ENCODE peak calls at places on chromosomes 16 and 17, in eight cellular contexts. Y is mucosa of descending colon; T is lung; R is endodermal cell; Z is A549; J is thoracic aorta; D is progenitor cell of endocrine pancreas; O is CD4-positive, alpha-beta T cell. S is an unnamed sample.

GRCh38 chr17:64491034-64491860 is 5.6 kb downstream of the POLG2 start:
- DNase-seq in Y (peak; percentile 52), T (peak; percentile 39), R (peak; percentile 80), Z (peak; percentile 70), J (no peak), D (no peak), O (peak; percentile 36), S (no peak)

GRCh38 chr16:84648595-84649510 is 542 bp downstream of the KLHL36 start:
- DNase-seq in Y (peak; percentile 71), T (peak; percentile 45), R (peak; percentile 78), Z (no peak), J (no peak), D (peak; percentile 46), O (peak; percentile 35), S (no peak)

GRCh38 chr17:9768381-9768934 is 22.9 kb downstream of the DHRS7C start:
- DNase-seq in Y (peak; percentile 11), T (no peak), R (peak; percentile 65), Z (peak; percentile 60), J (no peak), D (no peak), O (no peak), S (no peak)

GRCh38 chr17:17300624-17301568 is 2.3 kb upstream of the NT5M start:
- DNase-seq in Y (peak; percentile 42), T (no peak), R (peak; percentile 99), Z (peak; percentile 95), J (no peak), D (peak; percentile 51), O (peak; percentile 42), S (no peak)

GRCh38 chr17:76266244-76266938 is 1.2 kb downstream of the UBALD2 start:
- DNase-seq in Y (peak; percentile 64), T (no peak), R (no peak), Z (no peak), J (no peak), D (no peak), O (peak; percentile 43), S (no peak)

GRCh38 chr16:67394271-67395104 is 1.2 kb upstream of the TPPP3 start:
- DNase-seq in Y (no peak), T (no peak), R (peak; percentile 71), Z (no peak), J (no peak), D (no peak), O (no peak), S (no peak)

GRCh38 chr17:75517277-75517865 is 1.0 kb downstream of the TSEN54 start:
- DNase-seq in Y (peak; percentile 71), T (no peak), R (peak; percentile 83), Z (no peak), J (no peak), D (no peak), O (no peak), S (no peak)

GRCh38 chr17:45648642-45649041 is 135.5 kb upstream of the CRHR1 start:
- DNase-seq in Y (no peak), T (no peak), R (peak; percentile 92), Z (no peak), J (no peak), D (no peak), O (no peak), S (no peak)

GRCh38 chr17:77164483-77165030 is 23.8 kb downstream of the SEC14L1 start:
- DNase-seq in Y (no peak), T (no peak), R (no peak), Z (no peak), J (no peak), D (no peak), O (no peak), S (no peak)

GRCh38 chr16:71360378-71360777 is 1.9 kb downstream of the CALB2 start:
- DNase-seq in Y (no peak), T (no peak), R (no peak), Z (peak; percentile 80), J (no peak), D (no peak), O (no peak), S (peak; percentile 52)

GRCh38 chr16:56910654-56911539 is 21.0 kb upstream of the HERPUD1 start:
- DNase-seq in Y (no peak), T (peak; percentile 35), R (no peak), Z (no peak), J (no peak), D (no peak), O (no peak), S (no peak)

GRCh38 chr17:48825446-48826381 is 5.1 kb upstream of the CALCOCO2 start:
- DNase-seq in Y (no peak), T (no peak), R (no peak), Z (no peak), J (no peak), D (no peak), O (no peak), S (no peak)

GRCh38 chr16:9469512-9469911 is 378.1 kb downstream of the HAPSTR1 start:
- DNase-seq in Y (no peak), T (no peak), R (no peak), Z (peak; percentile 37), J (no peak), D (no peak), O (no peak), S (no peak)

GRCh38 chr16:80198265-80198994 is 342.4 kb upstream of the DYNLRB2 start:
- DNase-seq in Y (no peak), T (no peak), R (peak; percentile 74), Z (peak; percentile 60), J (no peak), D (no peak), O (no peak), S (no peak)

GRCh38 chr16:57594531-57595031 is 33.8 kb upstream of the ADGRG1 start:
- DNase-seq in Y (no peak), T (no peak), R (no peak), Z (no peak), J (no peak), D (no peak), O (no peak), S (no peak)

GRCh38 chr16:30527635-30528178 is 1.3 kb upstream of the ZNF768 start:
- DNase-seq in Y (peak; percentile 56), T (no peak), R (no peak), Z (no peak), J (no peak), D (no peak), O (no peak), S (peak; percentile 79)

GRCh38 chr17:69223809-69224208 is 4.8 kb downstream of the ABCA10 start:
- DNase-seq in Y (no peak), T (no peak), R (no peak), Z (no peak), J (no peak), D (no peak), O (no peak), S (no peak)

GRCh38 chr16:1884155-1884760 is 12.3 kb upstream of the MEIOB start:
- DNase-seq in Y (peak; percentile 83), T (no peak), R (no peak), Z (peak; percentile 71), J (no peak), D (no peak), O (no peak), S (no peak)

GRCh38 chr17:67680445-67681224 is 37.1 kb upstream of the NOL11 start:
- DNase-seq in Y (no peak), T (no peak), R (no peak), Z (no peak), J (no peak), D (no peak), O (no peak), S (no peak)

GRCh38 chr16:7405166-7405565 is 72.5 kb downstream of the RBFOX1 start:
- DNase-seq in Y (peak; percentile 7), T (peak; percentile 39), R (peak; percentile 83), Z (peak; percentile 8), J (no peak), D (peak; percentile 26), O (no peak), S (no peak)

DNA sequence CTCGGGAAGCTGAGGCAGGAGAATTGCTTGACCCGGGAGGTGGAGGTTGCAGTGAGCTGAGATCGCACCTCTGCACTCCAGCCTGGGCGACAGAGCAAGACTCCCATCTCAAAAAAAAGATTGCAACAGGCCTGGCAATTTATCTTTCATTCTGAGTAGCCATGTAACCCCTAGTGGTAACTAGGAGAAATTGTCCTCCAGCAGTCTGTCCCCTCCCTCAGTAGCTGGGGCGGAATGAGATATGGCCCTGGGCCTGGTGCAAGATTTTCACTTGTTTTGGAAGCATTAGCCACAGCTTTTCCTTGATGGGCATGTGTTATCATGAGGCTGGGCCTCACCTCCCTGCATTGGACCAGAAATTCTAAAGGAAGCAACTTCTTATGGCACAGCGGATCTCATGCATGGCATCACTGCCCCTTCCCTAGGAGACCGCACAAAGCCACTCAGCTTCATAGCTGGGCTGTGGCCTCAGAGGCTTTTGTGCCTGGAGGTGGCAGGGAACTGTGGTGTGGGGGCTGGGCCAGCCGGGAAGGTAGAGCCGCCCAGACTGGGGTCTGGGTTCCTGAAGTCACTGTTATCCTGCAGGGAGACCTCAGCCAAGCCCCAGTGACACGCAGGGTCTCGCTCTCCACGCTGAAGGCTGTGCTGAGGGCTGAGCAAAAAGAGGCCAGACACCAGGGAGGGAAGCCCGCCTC is 13.4 kb downstream of the NATD1 start:
- DNase-seq in Y (no peak), T (no peak), R (peak; percentile 87), Z (peak; percentile 47), J (no peak), D (no peak), O (no peak), S (no peak)
- TF ChIP-seq CTCF in Y (no peak), T (no peak), R (peak; percentile 77), Z (peak; percentile 40), J (peak; percentile 42), D (peak; percentile 61), O (peak; percentile 23), S (no peak)

GRCh38 chr16:12025926-12026325 is 49.4 kb downstream of the SNX29 start:
- DNase-seq in Y (no peak), T (no peak), R (no peak), Z (no peak), J (no peak), D (no peak), O (no peak), S (no peak)
- TF ChIP-seq CTCF in Y (no peak), T (no peak), R (no peak), Z (no peak), J (no peak), D (no peak), O (no peak), S (no peak)

GRCh38 chr16:54633943-54634362 is 296.7 kb upstream of the IRX5 start:
- DNase-seq in Y (no peak), T (peak; percentile 48), R (peak; percentile 75), Z (peak; percentile 51), J (peak; percentile 35), D (no peak), O (no peak), S (no peak)
- TF ChIP-seq CTCF in Y (no peak), T (no peak), R (peak; percentile 92), Z (peak; percentile 32), J (peak; percentile 79), D (peak; percentile 52), O (no peak), S (peak; percentile 35)

DNA sequence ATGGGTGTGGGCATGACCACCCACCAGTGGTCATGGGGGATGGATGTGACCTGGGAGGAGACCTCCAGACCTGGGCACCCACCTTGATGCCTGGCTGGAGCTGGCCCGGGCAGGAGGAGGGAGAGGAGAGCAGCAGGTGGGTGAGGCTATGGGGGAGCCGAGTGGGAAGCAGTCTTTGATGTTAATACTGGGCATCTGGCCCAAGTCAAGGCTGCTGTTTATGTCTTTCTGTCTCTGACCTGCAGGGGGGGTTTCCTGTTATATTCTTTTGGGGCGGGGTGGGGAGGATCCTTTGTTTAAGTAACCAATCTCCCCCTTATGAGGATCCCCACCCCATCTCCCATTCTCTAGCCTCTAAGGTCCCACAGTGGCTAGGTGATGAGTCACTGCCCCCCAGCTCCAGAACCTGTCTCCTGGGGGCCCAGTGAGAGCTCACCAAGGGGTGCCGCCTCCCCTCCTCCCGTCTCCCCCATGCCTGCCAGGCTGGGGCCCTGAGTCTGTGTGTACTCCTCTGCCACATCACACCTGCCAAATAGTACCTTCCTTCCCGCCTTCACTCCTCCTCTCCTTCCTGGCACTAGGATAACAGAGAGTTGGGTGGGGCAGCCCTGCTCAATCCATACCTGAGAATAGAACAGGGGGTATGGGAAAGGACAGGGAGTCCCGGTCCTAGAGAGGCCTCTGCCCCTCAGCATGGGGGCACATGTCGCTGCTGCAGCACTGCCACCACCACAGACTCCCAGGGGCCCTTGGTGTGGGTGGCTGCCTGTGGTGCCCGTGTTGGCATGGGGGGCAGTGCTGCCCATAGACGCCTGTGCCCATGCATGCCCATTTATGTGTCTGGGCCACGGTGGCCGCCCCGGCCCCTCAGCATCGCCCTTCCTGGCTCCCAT is 7.2 kb downstream of the THRA start:
- DNase-seq in Y (peak; percentile 75), T (no peak), R (peak; percentile 71), Z (peak; percentile 78), J (no peak), D (no peak), O (no peak), S (no peak)
- TF ChIP-seq CTCF in Y (no peak), T (no peak), R (peak; percentile 53), Z (peak; percentile 32), J (no peak), D (no peak), O (peak; percentile 21), S (no peak)

S was measured in breast epithelium.